ENCODE peak calls at places on chromosomes 6 and 20, in eight cellular contexts. One of them, this sample, is unnamed.
A peak's percentile ranks its signal among the peaks of the same experiment; 100 is the strongest.

GRCh38 chr20:61732511-61733210 is 333.0 kb downstream of the TAF4 start:
- DNase-seq in hepatocyte: no peak
- DNase-seq in CD4-positive, alpha-beta memory T cell: no peak
- DNase-seq in pancreas: peak; percentile 36
- DNase-seq in vagina: no peak
- DNase-seq in heart right ventricle: no peak
- DNase-seq in aorta: peak; percentile 31
- DNase-seq in GM23248: no peak
- DNase-seq in this sample: no peak

GRCh38 chr20:26169506-26169905 is 472.9 kb upstream of the ZNF337 start:
- DNase-seq in heart right ventricle: no peak
- DNase-seq in pancreas: no peak
- DNase-seq in aorta: no peak
- DNase-seq in GM23248: peak; percentile 66
- DNase-seq in hepatocyte: no peak
- DNase-seq in CD4-positive, alpha-beta memory T cell: no peak
- DNase-seq in vagina: no peak
- DNase-seq in this sample: no peak

GRCh38 chr6:70651326-70651905 is 16.3 kb upstream of the SMAP1 start:
- DNase-seq in GM23248: no peak
- DNase-seq in aorta: no peak
- DNase-seq in hepatocyte: no peak
- DNase-seq in heart right ventricle: no peak
- DNase-seq in CD4-positive, alpha-beta memory T cell: peak; percentile 74
- DNase-seq in pancreas: no peak
- DNase-seq in vagina: no peak
- DNase-seq in this sample: peak; percentile 55

GRCh38 chr6:56642366-56643261 is at the start of gene DST:
- DNase-seq in GM23248: peak; percentile 93
- DNase-seq in heart right ventricle: no peak
- DNase-seq in hepatocyte: peak; percentile 19
- DNase-seq in vagina: no peak
- DNase-seq in pancreas: no peak
- DNase-seq in CD4-positive, alpha-beta memory T cell: no peak
- DNase-seq in aorta: no peak
- DNase-seq in this sample: no peak

GRCh38 chr20:48783533-48784272 is 44.1 kb downstream of the PREX1 start:
- DNase-seq in CD4-positive, alpha-beta memory T cell: peak; percentile 80
- DNase-seq in pancreas: peak; percentile 0
- DNase-seq in GM23248: peak; percentile 18
- DNase-seq in aorta: no peak
- DNase-seq in heart right ventricle: no peak
- DNase-seq in hepatocyte: no peak
- DNase-seq in vagina: no peak
- DNase-seq in this sample: no peak

GRCh38 chr20:44089987-44090674 is 96.9 kb downstream of the JPH2 start:
- DNase-seq in heart right ventricle: no peak
- DNase-seq in CD4-positive, alpha-beta memory T cell: no peak
- DNase-seq in hepatocyte: peak; percentile 44
- DNase-seq in aorta: no peak
- DNase-seq in vagina: no peak
- DNase-seq in pancreas: no peak
- DNase-seq in GM23248: peak; percentile 60
- DNase-seq in this sample: peak; percentile 37

GRCh38 chr6:2792330-2792729 is 27.1 kb downstream of the WRNIP1 start:
- DNase-seq in heart right ventricle: no peak
- DNase-seq in CD4-positive, alpha-beta memory T cell: no peak
- DNase-seq in vagina: no peak
- DNase-seq in hepatocyte: no peak
- DNase-seq in aorta: no peak
- DNase-seq in GM23248: no peak
- DNase-seq in pancreas: no peak
- DNase-seq in this sample: peak; percentile 43

GRCh38 chr6:142531727-142532126 is 229.9 kb downstream of the ADGRG6 start:
- DNase-seq in aorta: no peak
- DNase-seq in GM23248: no peak
- DNase-seq in CD4-positive, alpha-beta memory T cell: no peak
- DNase-seq in vagina: no peak
- DNase-seq in pancreas: no peak
- DNase-seq in hepatocyte: no peak
- DNase-seq in heart right ventricle: no peak
- DNase-seq in this sample: no peak

GRCh38 chr20:44625361-44625760 is 26.1 kb downstream of the ADA start:
- DNase-seq in heart right ventricle: no peak
- DNase-seq in CD4-positive, alpha-beta memory T cell: no peak
- DNase-seq in aorta: no peak
- DNase-seq in GM23248: no peak
- DNase-seq in pancreas: no peak
- DNase-seq in hepatocyte: no peak
- DNase-seq in vagina: no peak
- DNase-seq in this sample: no peak

GRCh38 chr6:41549673-41550072 is 3.5 kb downstream of the FOXP4 start:
- DNase-seq in aorta: no peak
- DNase-seq in GM23248: no peak
- DNase-seq in hepatocyte: no peak
- DNase-seq in CD4-positive, alpha-beta memory T cell: no peak
- DNase-seq in heart right ventricle: no peak
- DNase-seq in vagina: no peak
- DNase-seq in pancreas: no peak
- DNase-seq in this sample: no peak

GRCh38 chr6:41551086-41551702 is 5.0 kb downstream of the FOXP4 start:
- DNase-seq in vagina: no peak
- DNase-seq in pancreas: no peak
- DNase-seq in CD4-positive, alpha-beta memory T cell: no peak
- DNase-seq in aorta: no peak
- DNase-seq in GM23248: no peak
- DNase-seq in heart right ventricle: no peak
- DNase-seq in hepatocyte: no peak
- DNase-seq in this sample: no peak

GRCh38 chr6:41553405-41553999 is 7.3 kb downstream of the FOXP4 start:
- DNase-seq in aorta: no peak
- DNase-seq in heart right ventricle: no peak
- DNase-seq in pancreas: no peak
- DNase-seq in GM23248: no peak
- DNase-seq in CD4-positive, alpha-beta memory T cell: no peak
- DNase-seq in hepatocyte: no peak
- DNase-seq in vagina: no peak
- DNase-seq in this sample: no peak

GRCh38 chr6:41552723-41553122 is 6.5 kb downstream of the FOXP4 start:
- DNase-seq in pancreas: no peak
- DNase-seq in CD4-positive, alpha-beta memory T cell: no peak
- DNase-seq in heart right ventricle: no peak
- DNase-seq in vagina: no peak
- DNase-seq in aorta: no peak
- DNase-seq in GM23248: no peak
- DNase-seq in hepatocyte: no peak
- DNase-seq in this sample: no peak

DNA sequence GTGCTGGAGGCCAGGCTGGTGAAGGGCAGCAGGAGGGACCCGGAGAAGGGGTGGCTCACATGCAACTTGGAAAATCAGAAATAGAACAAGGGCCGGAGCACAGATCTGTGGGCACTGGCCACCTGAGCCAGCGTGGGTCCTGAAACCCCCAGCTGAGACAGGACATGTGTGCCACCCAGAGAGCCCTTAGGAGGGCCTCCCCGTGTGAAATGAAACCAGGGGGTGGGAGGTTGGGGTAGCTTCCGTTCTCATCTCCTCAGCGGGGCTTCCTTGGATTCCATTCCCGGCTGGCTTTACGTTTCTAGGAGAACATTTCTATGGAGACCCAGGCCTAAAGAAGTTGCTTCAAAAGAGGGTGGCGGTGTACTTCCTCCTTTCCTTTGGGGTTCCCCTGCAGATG is 5.7 kb downstream of the FOXP4 start:
- DNase-seq in pancreas: no peak
- DNase-seq in heart right ventricle: no peak
- DNase-seq in hepatocyte: no peak
- DNase-seq in vagina: no peak
- DNase-seq in aorta: no peak
- DNase-seq in GM23248: no peak
- DNase-seq in CD4-positive, alpha-beta memory T cell: no peak
- DNase-seq in this sample: no peak
- H3K4me1 ChIP-seq in pancreas: peaks cover 20% of the 10 kb centered on the region
- H3K4me1 ChIP-seq in heart right ventricle: peaks cover 25% of the 10 kb centered on the region
- H3K4me1 ChIP-seq in hepatocyte: peaks cover 30% of the 10 kb centered on the region
- H3K4me1 ChIP-seq in vagina: peaks cover 17% of the 10 kb centered on the region
- H3K4me1 ChIP-seq in aorta: no peaks in the 10 kb centered on the region
- H3K4me1 ChIP-seq in GM23248: no peaks in the 10 kb centered on the region
- H3K4me1 ChIP-seq in CD4-positive, alpha-beta memory T cell: peaks cover 23% of the 10 kb centered on the region
- H3K4me1 ChIP-seq in this sample: peaks cover 3% of the 10 kb centered on the region

GRCh38 chr6:30743099-30744053 is 889 bp upstream of the FLOT1 start:
- DNase-seq in hepatocyte: no peak
- DNase-seq in pancreas: peak; percentile 69
- DNase-seq in heart right ventricle: no peak
- DNase-seq in CD4-positive, alpha-beta memory T cell: no peak
- DNase-seq in vagina: no peak
- DNase-seq in aorta: no peak
- DNase-seq in GM23248: peak; percentile 58
- DNase-seq in this sample: peak; percentile 63

GRCh38 chr6:30742316-30743098 is at the start of gene FLOT1:
- DNase-seq in hepatocyte: peak; percentile 97
- DNase-seq in vagina: no peak
- DNase-seq in GM23248: peak; percentile 98
- DNase-seq in aorta: peak; percentile 99
- DNase-seq in heart right ventricle: peak; percentile 96
- DNase-seq in pancreas: peak; percentile 99
- DNase-seq in CD4-positive, alpha-beta memory T cell: peak; percentile 88
- DNase-seq in this sample: peak; percentile 98

GRCh38 chr6:30741789-30742315 is 635 bp downstream of the FLOT1 start:
- DNase-seq in GM23248: no peak
- DNase-seq in vagina: no peak
- DNase-seq in hepatocyte: peak; percentile 79
- DNase-seq in pancreas: no peak
- DNase-seq in aorta: no peak
- DNase-seq in CD4-positive, alpha-beta memory T cell: no peak
- DNase-seq in heart right ventricle: peak; percentile 74
- DNase-seq in this sample: no peak

GRCh38 chr6:30740993-30741784 is 1.3 kb downstream of the FLOT1 start:
- DNase-seq in GM23248: peak; percentile 55
- DNase-seq in CD4-positive, alpha-beta memory T cell: no peak
- DNase-seq in pancreas: no peak
- DNase-seq in hepatocyte: no peak
- DNase-seq in vagina: no peak
- DNase-seq in heart right ventricle: no peak
- DNase-seq in aorta: no peak
- DNase-seq in this sample: no peak

DNA sequence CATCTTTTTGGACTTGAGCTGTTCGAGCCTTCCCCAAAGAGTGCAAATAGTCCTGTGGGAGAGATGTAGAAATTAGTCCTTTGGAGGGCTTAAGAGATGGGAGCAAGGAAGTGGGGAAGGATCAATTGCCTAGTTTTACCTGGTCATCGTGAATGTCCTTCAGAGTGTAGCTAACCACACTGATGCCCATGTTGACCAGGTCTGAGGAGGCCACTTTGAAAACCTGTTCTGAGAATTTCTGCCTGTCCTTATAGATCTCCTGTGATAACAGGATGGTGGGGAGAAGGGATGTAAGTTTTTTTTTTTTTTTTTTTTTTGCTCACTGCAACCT is 2.0 kb downstream of the FLOT1 start:
- DNase-seq in GM23248: no peak
- DNase-seq in hepatocyte: no peak
- DNase-seq in CD4-positive, alpha-beta memory T cell: no peak
- DNase-seq in heart right ventricle: no peak
- DNase-seq in aorta: no peak
- DNase-seq in pancreas: no peak
- DNase-seq in vagina: no peak
- DNase-seq in this sample: no peak
- H3K4me1 ChIP-seq in GM23248: peaks cover 29% of the 10 kb centered on the region
- H3K4me1 ChIP-seq in hepatocyte: peaks cover 9% of the 10 kb centered on the region
- H3K4me1 ChIP-seq in CD4-positive, alpha-beta memory T cell: peaks cover 74% of the 10 kb centered on the region
- H3K4me1 ChIP-seq in heart right ventricle: peaks cover 76% of the 10 kb centered on the region
- H3K4me1 ChIP-seq in aorta: no peaks in the 10 kb centered on the region
- H3K4me1 ChIP-seq in pancreas: peaks cover 38% of the 10 kb centered on the region
- H3K4me1 ChIP-seq in vagina: peaks cover 62% of the 10 kb centered on the region
- H3K4me1 ChIP-seq in this sample: no peaks in the 10 kb centered on the region

GRCh38 chr6:144619983-144620382 is 334.8 kb downstream of the UTRN start:
- DNase-seq in pancreas: no peak
- DNase-seq in GM23248: no peak
- DNase-seq in aorta: no peak
- DNase-seq in CD4-positive, alpha-beta memory T cell: no peak
- DNase-seq in heart right ventricle: no peak
- DNase-seq in hepatocyte: no peak
- DNase-seq in vagina: no peak
- DNase-seq in this sample: no peak
- H3K4me1 ChIP-seq in pancreas: peaks cover under 1% of the 10 kb centered on the region
- H3K4me1 ChIP-seq in GM23248: no peaks in the 10 kb centered on the region
- H3K4me1 ChIP-seq in aorta: no peaks in the 10 kb centered on the region
- H3K4me1 ChIP-seq in CD4-positive, alpha-beta memory T cell: no peaks in the 10 kb centered on the region
- H3K4me1 ChIP-seq in heart right ventricle: no peaks in the 10 kb centered on the region
- H3K4me1 ChIP-seq in hepatocyte: no peaks in the 10 kb centered on the region
- H3K4me1 ChIP-seq in vagina: no peaks in the 10 kb centered on the region
- H3K4me1 ChIP-seq in this sample: no peaks in the 10 kb centered on the region

GRCh38 chr20:1374246-1374645 is 18.6 kb downstream of the FKBP1A start:
- DNase-seq in aorta: no peak
- DNase-seq in pancreas: no peak
- DNase-seq in vagina: peak; percentile 22
- DNase-seq in CD4-positive, alpha-beta memory T cell: no peak
- DNase-seq in hepatocyte: no peak
- DNase-seq in GM23248: no peak
- DNase-seq in heart right ventricle: peak; percentile 51
- DNase-seq in this sample: no peak
- H3K4me1 ChIP-seq in aorta: peaks cover 7% of the 10 kb centered on the region
- H3K4me1 ChIP-seq in pancreas: peaks cover 21% of the 10 kb centered on the region
- H3K4me1 ChIP-seq in vagina: peaks cover 50% of the 10 kb centered on the region
- H3K4me1 ChIP-seq in CD4-positive, alpha-beta memory T cell: peaks cover 36% of the 10 kb centered on the region
- H3K4me1 ChIP-seq in hepatocyte: no peaks in the 10 kb centered on the region
- H3K4me1 ChIP-seq in GM23248: peaks cover 58% of the 10 kb centered on the region
- H3K4me1 ChIP-seq in heart right ventricle: peaks cover 95% of the 10 kb centered on the region
- H3K4me1 ChIP-seq in this sample: peaks cover 24% of the 10 kb centered on the region

DNA sequence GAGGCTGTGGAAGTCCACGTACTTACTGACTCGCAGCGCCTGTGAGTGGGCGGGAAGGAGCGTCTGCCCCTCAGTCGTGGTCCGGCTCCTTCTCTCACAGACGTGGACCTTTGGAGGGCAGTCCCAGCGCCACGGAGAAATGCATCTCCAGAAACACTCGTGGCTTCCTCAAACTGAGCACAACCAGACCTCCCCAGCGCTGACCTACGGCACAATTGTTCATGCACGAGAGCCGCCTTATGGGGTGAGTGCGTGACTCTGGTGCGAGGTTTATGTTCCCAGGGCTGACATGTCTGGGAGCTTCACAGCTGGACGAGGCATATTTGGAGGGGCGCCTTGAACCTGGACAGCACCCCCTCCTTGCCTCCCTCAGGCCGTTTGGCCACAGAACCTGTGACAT is 29.7 kb downstream of the FRMD1 start:
- DNase-seq in vagina: no peak
- DNase-seq in heart right ventricle: no peak
- DNase-seq in GM23248: no peak
- DNase-seq in hepatocyte: no peak
- DNase-seq in pancreas: peak; percentile 39
- DNase-seq in CD4-positive, alpha-beta memory T cell: no peak
- DNase-seq in aorta: peak; percentile 36
- DNase-seq in this sample: no peak
- H3K4me1 ChIP-seq in vagina: peaks cover 14% of the 10 kb centered on the region
- H3K4me1 ChIP-seq in heart right ventricle: peaks cover 20% of the 10 kb centered on the region
- H3K4me1 ChIP-seq in GM23248: no peaks in the 10 kb centered on the region
- H3K4me1 ChIP-seq in hepatocyte: no peaks in the 10 kb centered on the region
- H3K4me1 ChIP-seq in pancreas: no peaks in the 10 kb centered on the region
- H3K4me1 ChIP-seq in CD4-positive, alpha-beta memory T cell: no peaks in the 10 kb centered on the region
- H3K4me1 ChIP-seq in aorta: no peaks in the 10 kb centered on the region
- H3K4me1 ChIP-seq in this sample: no peaks in the 10 kb centered on the region

GRCh38 chr20:58308680-58309527 is 611 bp upstream of the RAB22A start:
- DNase-seq in pancreas: peak; percentile 68
- DNase-seq in heart right ventricle: peak; percentile 55
- DNase-seq in aorta: peak; percentile 78
- DNase-seq in vagina: no peak
- DNase-seq in hepatocyte: peak; percentile 29
- DNase-seq in GM23248: peak; percentile 52
- DNase-seq in CD4-positive, alpha-beta memory T cell: peak; percentile 68
- DNase-seq in this sample: peak; percentile 55
- H3K4me1 ChIP-seq in pancreas: peaks cover 3% of the 10 kb centered on the region
- H3K4me1 ChIP-seq in heart right ventricle: peaks cover 53% of the 10 kb centered on the region
- H3K4me1 ChIP-seq in aorta: no peaks in the 10 kb centered on the region
- H3K4me1 ChIP-seq in vagina: peaks cover 40% of the 10 kb centered on the region
- H3K4me1 ChIP-seq in hepatocyte: peaks cover 12% of the 10 kb centered on the region
- H3K4me1 ChIP-seq in GM23248: peaks cover 25% of the 10 kb centered on the region
- H3K4me1 ChIP-seq in CD4-positive, alpha-beta memory T cell: peaks cover 62% of the 10 kb centered on the region
- H3K4me1 ChIP-seq in this sample: no peaks in the 10 kb centered on the region

This sample was measured in small intestine.